ENCODE peak calls at places on chromosomes 12 and 14, in eight cellular contexts. One of them, this sample, is unnamed.

GRCh38 chr14:38203929-38204716 is 3.6 kb upstream of the SSTR1 start:
- DNase-seq in ovary: no peak
- DNase-seq in tibial artery: no peak
- DNase-seq in right lobe of liver: no peak
- DNase-seq in cardiac fibroblast: no peak
- DNase-seq in lung: no peak
- DNase-seq in spleen: no peak
- DNase-seq in GM06990: no peak
- DNase-seq in this sample: no peak

GRCh38 chr14:95761436-95761835 is 47.5 kb upstream of the TCL1A start:
- DNase-seq in cardiac fibroblast: no peak
- DNase-seq in ovary: no peak
- DNase-seq in right lobe of liver: no peak
- DNase-seq in spleen: no peak
- DNase-seq in lung: no peak
- DNase-seq in tibial artery: no peak
- DNase-seq in GM06990: no peak
- DNase-seq in this sample: no peak

GRCh38 chr12:101455685-101456084 is 19.5 kb upstream of the SPIC start:
- DNase-seq in GM06990: no peak
- DNase-seq in right lobe of liver: no peak
- DNase-seq in cardiac fibroblast: no peak
- DNase-seq in tibial artery: no peak
- DNase-seq in lung: no peak
- DNase-seq in spleen: no peak
- DNase-seq in ovary: no peak
- DNase-seq in this sample: peak

GRCh38 chr14:76208340-76208739 is 56.6 kb downstream of the GPATCH2L start:
- DNase-seq in lung: no peak
- DNase-seq in GM06990: no peak
- DNase-seq in spleen: no peak
- DNase-seq in right lobe of liver: no peak
- DNase-seq in tibial artery: no peak
- DNase-seq in cardiac fibroblast: no peak
- DNase-seq in ovary: no peak
- DNase-seq in this sample: no peak

GRCh38 chr12:116592731-116593130 is 33.5 kb downstream of the MAP1LC3B2 start:
- DNase-seq in GM06990: no peak
- DNase-seq in cardiac fibroblast: peak
- DNase-seq in tibial artery: peak
- DNase-seq in lung: no peak
- DNase-seq in spleen: peak
- DNase-seq in right lobe of liver: no peak
- DNase-seq in ovary: no peak
- DNase-seq in this sample: no peak

GRCh38 chr14:39176263-39177167 is 1.5 kb downstream of the PNN start:
- DNase-seq in ovary: no peak
- DNase-seq in right lobe of liver: no peak
- DNase-seq in tibial artery: no peak
- DNase-seq in lung: no peak
- DNase-seq in GM06990: no peak
- DNase-seq in cardiac fibroblast: no peak
- DNase-seq in spleen: no peak
- DNase-seq in this sample: no peak

GRCh38 chr12:27627123-27627835 is 69.0 kb upstream of the REP15 start:
- DNase-seq in spleen: no peak
- DNase-seq in cardiac fibroblast: peak
- DNase-seq in tibial artery: peak
- DNase-seq in GM06990: no peak
- DNase-seq in ovary: peak
- DNase-seq in right lobe of liver: no peak
- DNase-seq in lung: no peak
- DNase-seq in this sample: no peak

GRCh38 chr14:100531591-100532121 is 55.6 kb downstream of the BEGAIN start:
- DNase-seq in cardiac fibroblast: no peak
- DNase-seq in GM06990: peak
- DNase-seq in right lobe of liver: peak
- DNase-seq in tibial artery: peak
- DNase-seq in ovary: no peak
- DNase-seq in spleen: peak
- DNase-seq in lung: peak
- DNase-seq in this sample: peak

GRCh38 chr14:20680363-20680762 is 4.0 kb upstream of the RNASE4 start:
- DNase-seq in GM06990: no peak
- DNase-seq in spleen: no peak
- DNase-seq in right lobe of liver: no peak
- DNase-seq in lung: no peak
- DNase-seq in ovary: no peak
- DNase-seq in tibial artery: no peak
- DNase-seq in cardiac fibroblast: no peak
- DNase-seq in this sample: no peak

GRCh38 chr14:22002860-22003284 is 329.3 kb upstream of the OR4E1 start:
- DNase-seq in ovary: no peak
- DNase-seq in cardiac fibroblast: no peak
- DNase-seq in GM06990: no peak
- DNase-seq in lung: no peak
- DNase-seq in tibial artery: no peak
- DNase-seq in spleen: no peak
- DNase-seq in right lobe of liver: no peak
- DNase-seq in this sample: no peak

GRCh38 chr12:57694459-57695019 is 607 bp downstream of the OS9 start:
- DNase-seq in right lobe of liver: peak
- DNase-seq in tibial artery: no peak
- DNase-seq in GM06990: no peak
- DNase-seq in spleen: no peak
- DNase-seq in cardiac fibroblast: peak
- DNase-seq in lung: no peak
- DNase-seq in ovary: peak
- DNase-seq in this sample: no peak

GRCh38 chr14:105065280-105066228 is at the start of gene GPR132:
- DNase-seq in tibial artery: no peak
- DNase-seq in spleen: peak
- DNase-seq in lung: peak
- DNase-seq in ovary: no peak
- DNase-seq in cardiac fibroblast: no peak
- DNase-seq in right lobe of liver: peak
- DNase-seq in GM06990: peak
- DNase-seq in this sample: peak

GRCh38 chr12:45768194-45768593 is 38.7 kb downstream of the ARID2 start:
- DNase-seq in right lobe of liver: no peak
- DNase-seq in tibial artery: no peak
- DNase-seq in spleen: no peak
- DNase-seq in ovary: no peak
- DNase-seq in GM06990: no peak
- DNase-seq in cardiac fibroblast: no peak
- DNase-seq in lung: no peak
- DNase-seq in this sample: no peak

GRCh38 chr14:68621400-68622365 is 171.2 kb downstream of the ZFP36L1 start:
- DNase-seq in cardiac fibroblast: peak
- DNase-seq in ovary: peak
- DNase-seq in right lobe of liver: no peak
- DNase-seq in GM06990: no peak
- DNase-seq in lung: no peak
- DNase-seq in spleen: no peak
- DNase-seq in tibial artery: no peak
- DNase-seq in this sample: no peak

GRCh38 chr14:29926701-29927595 is 699 bp downstream of the PRKD1 start:
- DNase-seq in right lobe of liver: peak
- DNase-seq in tibial artery: peak
- DNase-seq in GM06990: peak
- DNase-seq in cardiac fibroblast: peak
- DNase-seq in spleen: peak
- DNase-seq in lung: peak
- DNase-seq in ovary: peak
- DNase-seq in this sample: no peak

GRCh38 chr12:92408072-92408900 is 262.6 kb upstream of the BTG1 start:
- DNase-seq in cardiac fibroblast: peak
- DNase-seq in lung: peak
- DNase-seq in spleen: no peak
- DNase-seq in GM06990: peak
- DNase-seq in tibial artery: no peak
- DNase-seq in ovary: no peak
- DNase-seq in right lobe of liver: peak
- DNase-seq in this sample: peak

GRCh38 chr14:41558527-41558926 is 48.1 kb upstream of the LRFN5 start:
- DNase-seq in right lobe of liver: no peak
- DNase-seq in GM06990: no peak
- DNase-seq in spleen: no peak
- DNase-seq in ovary: no peak
- DNase-seq in cardiac fibroblast: no peak
- DNase-seq in tibial artery: no peak
- DNase-seq in lung: no peak
- DNase-seq in this sample: no peak

GRCh38 chr14:94009767-94010166 is 12.7 kb downstream of the CCDC197 start:
- DNase-seq in spleen: no peak
- DNase-seq in tibial artery: no peak
- DNase-seq in cardiac fibroblast: peak
- DNase-seq in lung: no peak
- DNase-seq in GM06990: no peak
- DNase-seq in ovary: no peak
- DNase-seq in right lobe of liver: no peak
- DNase-seq in this sample: no peak

DNA sequence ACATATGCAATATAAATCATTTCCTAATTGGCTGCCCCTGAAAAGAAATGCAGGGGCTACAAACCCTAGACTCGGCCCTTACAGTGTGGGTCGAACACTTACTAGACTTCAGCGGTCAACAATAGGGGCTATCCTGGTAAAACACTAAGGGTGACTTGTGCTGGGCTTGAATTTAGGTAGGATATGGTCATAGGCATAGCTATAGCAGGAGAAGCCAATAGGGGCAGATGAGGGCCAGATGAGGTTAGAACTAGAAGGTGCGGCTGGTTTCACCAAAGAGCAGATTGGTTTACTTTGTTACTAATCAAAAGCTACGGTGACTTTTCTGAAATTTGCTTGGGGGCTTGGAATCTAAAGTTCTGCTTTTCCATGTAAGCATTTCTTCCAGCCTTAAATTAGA is 282.3 kb upstream of the DIO2 start:
- DNase-seq in ovary: no peak
- DNase-seq in cardiac fibroblast: no peak
- DNase-seq in GM06990: no peak
- DNase-seq in lung: no peak
- DNase-seq in right lobe of liver: no peak
- DNase-seq in spleen: no peak
- DNase-seq in tibial artery: no peak
- DNase-seq in this sample: no peak
- TF ChIP-seq CTCF in ovary: no peak
- TF ChIP-seq CTCF in cardiac fibroblast: no peak
- TF ChIP-seq CTCF in GM06990: no peak
- TF ChIP-seq CTCF in lung: no peak
- TF ChIP-seq CTCF in right lobe of liver: no peak
- TF ChIP-seq CTCF in spleen: no peak
- TF ChIP-seq CTCF in tibial artery: no peak
- TF ChIP-seq CTCF in this sample: no peak

DNA sequence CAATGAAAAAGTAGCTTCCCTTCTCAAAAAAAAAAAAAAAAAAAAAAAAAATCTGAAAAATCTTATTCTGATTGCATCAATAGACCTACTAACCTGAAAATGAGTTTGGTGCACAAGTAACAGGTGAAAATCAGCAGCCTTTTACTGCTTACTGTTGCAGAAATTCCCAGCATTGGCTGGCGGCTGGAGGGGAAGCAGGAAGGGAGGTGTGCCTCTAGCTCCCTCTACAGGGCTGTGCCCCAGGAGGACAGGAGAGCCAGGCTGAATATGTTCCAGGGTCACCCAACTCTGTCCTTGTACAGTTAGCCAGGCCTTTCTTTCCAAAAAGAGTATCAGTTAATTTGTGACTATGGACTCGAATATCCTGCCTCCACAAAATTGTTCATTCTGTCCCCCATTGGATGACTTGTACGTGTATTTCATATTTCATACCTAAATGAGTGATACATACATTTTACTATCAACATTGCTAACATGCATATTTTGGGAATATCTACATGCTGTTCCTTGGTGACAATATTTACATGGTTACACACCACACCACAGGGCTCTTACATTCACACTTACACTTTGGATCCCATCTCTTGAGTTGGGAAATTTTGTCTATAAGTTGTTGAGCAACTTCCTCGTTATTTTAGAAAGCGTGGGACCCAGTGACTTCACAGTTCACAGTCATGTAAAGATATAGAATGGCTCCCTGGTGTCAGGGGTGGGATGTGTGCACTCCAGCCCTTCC is 124.8 kb downstream of the SAMD4A start:
- DNase-seq in right lobe of liver: peak
- DNase-seq in ovary: peak
- DNase-seq in lung: peak
- DNase-seq in GM06990: no peak
- DNase-seq in cardiac fibroblast: peak
- DNase-seq in spleen: peak
- DNase-seq in tibial artery: peak
- DNase-seq in this sample: peak
- TF ChIP-seq CTCF in right lobe of liver: peak
- TF ChIP-seq CTCF in ovary: peak
- TF ChIP-seq CTCF in lung: peak
- TF ChIP-seq CTCF in GM06990: peak
- TF ChIP-seq CTCF in cardiac fibroblast: peak
- TF ChIP-seq CTCF in spleen: peak
- TF ChIP-seq CTCF in tibial artery: peak
- TF ChIP-seq CTCF in this sample: peak

GRCh38 chr14:64784006-64784405 is 79.8 kb downstream of the PLEKHG3 start:
- DNase-seq in cardiac fibroblast: no peak
- DNase-seq in lung: no peak
- DNase-seq in spleen: peak
- DNase-seq in tibial artery: no peak
- DNase-seq in right lobe of liver: no peak
- DNase-seq in ovary: no peak
- DNase-seq in GM06990: no peak
- DNase-seq in this sample: no peak
- TF ChIP-seq CTCF in cardiac fibroblast: no peak
- TF ChIP-seq CTCF in lung: no peak
- TF ChIP-seq CTCF in spleen: no peak
- TF ChIP-seq CTCF in tibial artery: no peak
- TF ChIP-seq CTCF in right lobe of liver: no peak
- TF ChIP-seq CTCF in ovary: no peak
- TF ChIP-seq CTCF in GM06990: no peak
- TF ChIP-seq CTCF in this sample: no peak

GRCh38 chr14:58278177-58278576 is 20.2 kb upstream of the ARID4A start:
- DNase-seq in spleen: no peak
- DNase-seq in lung: no peak
- DNase-seq in tibial artery: no peak
- DNase-seq in cardiac fibroblast: no peak
- DNase-seq in right lobe of liver: no peak
- DNase-seq in ovary: no peak
- DNase-seq in GM06990: no peak
- DNase-seq in this sample: no peak

GRCh38 chr14:58270628-58271027 is 26.0 kb downstream of the PSMA3 start:
- DNase-seq in GM06990: no peak
- DNase-seq in spleen: no peak
- DNase-seq in lung: no peak
- DNase-seq in ovary: no peak
- DNase-seq in cardiac fibroblast: no peak
- DNase-seq in right lobe of liver: no peak
- DNase-seq in tibial artery: no peak
- DNase-seq in this sample: no peak

GRCh38 chr14:58275527-58276190 is 22.7 kb upstream of the ARID4A start:
- DNase-seq in spleen: no peak
- DNase-seq in lung: no peak
- DNase-seq in tibial artery: no peak
- DNase-seq in ovary: no peak
- DNase-seq in right lobe of liver: no peak
- DNase-seq in GM06990: no peak
- DNase-seq in cardiac fibroblast: no peak
- DNase-seq in this sample: no peak

GRCh38 chr14:58276208-58276607 is 22.1 kb upstream of the ARID4A start:
- DNase-seq in ovary: no peak
- DNase-seq in cardiac fibroblast: no peak
- DNase-seq in GM06990: no peak
- DNase-seq in right lobe of liver: no peak
- DNase-seq in tibial artery: no peak
- DNase-seq in lung: no peak
- DNase-seq in spleen: no peak
- DNase-seq in this sample: no peak

GRCh38 chr14:58272589-58273372 is 25.6 kb upstream of the ARID4A start:
- DNase-seq in lung: peak
- DNase-seq in right lobe of liver: peak
- DNase-seq in cardiac fibroblast: peak
- DNase-seq in ovary: no peak
- DNase-seq in GM06990: no peak
- DNase-seq in spleen: no peak
- DNase-seq in tibial artery: no peak
- DNase-seq in this sample: no peak
- TF ChIP-seq CTCF in lung: no peak
- TF ChIP-seq CTCF in right lobe of liver: peak
- TF ChIP-seq CTCF in cardiac fibroblast: peak
- TF ChIP-seq CTCF in ovary: no peak
- TF ChIP-seq CTCF in GM06990: peak
- TF ChIP-seq CTCF in spleen: no peak
- TF ChIP-seq CTCF in tibial artery: no peak
- TF ChIP-seq CTCF in this sample: no peak